ENCODE peak calls at places on chromosome 1, in six cellular contexts. M, P, N, E, X and T are unnamed samples.

GRCh38 chr1:176866011-176866410 is 298.5 kb downstream of the ASTN1 start:
- DNase-seq in M (peak; percentile 48), N (no peak), P (no peak), X (no peak), E (no peak), T (no peak)

GRCh38 chr1:77218477-77219165 is 609 bp downstream of the PIGK start:
- DNase-seq in N (peak; percentile 27), M (no peak), E (no peak), X (no peak), P (no peak), T (no peak)

GRCh38 chr1:111032295-111032897 is 68.7 kb upstream of the LRIF1 start:
- DNase-seq in E (peak; percentile 31), M (peak; percentile 29), P (no peak), N (peak; percentile 27), X (no peak), T (peak; percentile 43)

GRCh38 chr1:24301395-24302175 is 17.6 kb upstream of the GRHL3 start:
- DNase-seq in N (no peak), P (no peak), M (no peak), E (no peak), X (no peak), T (no peak)

GRCh38 chr1:234840843-234841242 is 230.9 kb upstream of the IRF2BP2 start:
- DNase-seq in X (no peak), E (no peak), P (no peak), M (no peak), N (no peak), T (no peak)

GRCh38 chr1:180923024-180923841 is 10.5 kb downstream of the KIAA1614 start:
- DNase-seq in P (peak; percentile 96), E (peak; percentile 89), M (peak; percentile 99), X (peak; percentile 91), N (peak; percentile 12), T (peak; percentile 33)

GRCh38 chr1:62436039-62436465 is 797 bp upstream of the USP1 start:
- DNase-seq in M (no peak), P (no peak), N (no peak), E (no peak), X (no peak), T (no peak)

GRCh38 chr1:47569681-47570470 is 132.0 kb downstream of the FOXD2 start:
- DNase-seq in P (peak; percentile 73), N (peak; percentile 91), E (no peak), M (peak; percentile 94), X (no peak), T (peak; percentile 89)

GRCh38 chr1:230300322-230301301 is 125.5 kb downstream of the PGBD5 start:
- DNase-seq in M (no peak), X (no peak), P (no peak), E (no peak), N (no peak), T (no peak)

GRCh38 chr1:161180643-161181042 is 3.3 kb upstream of the B4GALT3 start:
- DNase-seq in P (no peak), X (no peak), M (peak; percentile 60), E (no peak), N (no peak), T (no peak)

GRCh38 chr1:203152158-203153034 is 23.2 kb downstream of the MYBPH start:
- DNase-seq in X (no peak), E (peak; percentile 46), N (peak; percentile 49), P (peak; percentile 60), M (peak; percentile 95), T (peak; percentile 61)

GRCh38 chr1:203150511-203151297 is 23.2 kb downstream of the ADORA1 start:
- DNase-seq in N (no peak), P (no peak), X (no peak), M (peak; percentile 58), E (no peak), T (no peak)

GRCh38 chr1:203149188-203149840 is 21.8 kb downstream of the ADORA1 start:
- DNase-seq in E (no peak), P (no peak), N (no peak), X (no peak), M (peak; percentile 65), T (no peak)

GRCh38 chr1:203153051-203153988 is 22.3 kb downstream of the MYBPH start:
- DNase-seq in N (no peak), X (no peak), M (peak; percentile 93), E (peak; percentile 24), P (no peak), T (peak; percentile 29)

GRCh38 chr1:203151362-203152157 is 24.0 kb downstream of the ADORA1 start:
- DNase-seq in M (peak; percentile 75), P (no peak), X (no peak), E (no peak), N (no peak), T (no peak)
- H3K4me2 ChIP-seq in M (no peak overlapping the region), P (no peak overlapping the region), X (no peak overlapping the region), E (peak overlapping the region; percentile 18), N (no peak overlapping the region), T (peak overlapping the region; percentile 4)

GRCh38 chr1:15186846-15187151 is 33.3 kb downstream of the TMEM51 start:
- DNase-seq in E (no peak), N (no peak), X (no peak), M (no peak), P (peak; percentile 60), T (peak; percentile 53)

GRCh38 chr1:15189692-15190321 is 36.3 kb downstream of the TMEM51 start:
- DNase-seq in P (no peak), E (no peak), M (no peak), X (no peak), N (no peak), T (peak; percentile 73)

GRCh38 chr1:15188678-15189077 is 35.1 kb downstream of the TMEM51 start:
- DNase-seq in P (no peak), M (no peak), E (no peak), N (peak; percentile 61), X (no peak), T (peak; percentile 75)

GRCh38 chr1:15187175-15187810 is 33.7 kb downstream of the TMEM51 start:
- DNase-seq in X (no peak), E (no peak), M (no peak), N (no peak), P (no peak), T (peak; percentile 64)

DNA sequence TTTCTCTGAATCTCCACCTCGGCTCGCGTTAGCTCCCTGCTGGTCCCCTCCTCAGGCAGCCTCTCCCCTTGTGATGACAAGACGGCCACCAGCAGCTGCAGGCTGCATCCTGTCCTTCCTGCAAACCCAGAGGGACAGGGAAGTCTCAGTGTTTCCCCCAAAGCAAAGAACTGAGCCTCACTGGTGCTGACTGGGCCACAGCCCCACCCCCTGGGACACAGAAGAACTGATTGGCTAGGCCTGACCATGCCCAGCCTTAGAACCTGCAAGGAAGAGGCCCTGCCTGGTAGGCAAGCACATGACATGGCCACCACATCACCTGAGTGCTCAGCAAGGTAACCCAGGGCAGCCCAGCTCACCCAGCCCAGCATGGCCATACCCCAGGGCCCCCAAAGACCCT is 34.6 kb downstream of the TMEM51 start:
- DNase-seq in X (no peak), P (peak; percentile 84), N (no peak), M (no peak), E (no peak), T (no peak)
- H3K18ac ChIP-seq in X (peak overlapping the region; percentile 1), P (no peak overlapping the region), N (no peak overlapping the region), M (no peak overlapping the region), E (peak overlapping the region; percentile 65), T (peak overlapping the region; percentile 73)

GRCh38 chr1:162548170-162548569 is 13.4 kb upstream of the UAP1 start:
- DNase-seq in E (no peak), X (no peak), M (no peak), P (no peak), N (peak; percentile 54), T (no peak)
- H3K4me2 ChIP-seq in E (no peak overlapping the region), X (no peak overlapping the region), M (no peak overlapping the region), P (no peak overlapping the region), N (peak overlapping the region; percentile 39), T (no peak overlapping the region)

GRCh38 chr1:32464716-32465540 is at the start of gene ZBTB8B:
- DNase-seq in E (peak; percentile 93), M (peak; percentile 98), X (peak; percentile 94), N (peak; percentile 41), P (peak; percentile 98), T (peak; percentile 39)
- H3K18ac ChIP-seq in E (peak within 1 kb of the TSS; percentile 92), M (no peak within 1 kb of the TSS), X (peak within 1 kb of the TSS; percentile 48), N (no peak within 1 kb of the TSS), P (no peak within 1 kb of the TSS), T (no peak within 1 kb of the TSS)